ENCODE peak calls at places on chromosome 11, in eight cellular contexts. One of them, this sample, is unnamed.

GRCh38 chr11:11842426-11843008 is 745 bp downstream of the USP47 start:
- DNase-seq in posterior cingulate gyrus: peak
- DNase-seq in Daoy: peak
- DNase-seq in NCI-H510A treated with DMSO at 0.1 percent for 48 hours: peak
- DNase-seq in endodermal cell: no peak
- DNase-seq in amniotic stem cell: peak
- DNase-seq in stimulated activated CD4-positive, alpha-beta T cell treated with anti-CD3 and anti-CD28 coated beads, Interleukin-2, amount 100 ng/mL, for 48 hours: peak
- DNase-seq in activated T-helper 1 cell treated with Interleukin-2 at 50 U/mL for 16 hours: peak
- DNase-seq in this sample: peak

GRCh38 chr11:76663912-76664440 is 6.6 kb downstream of the LRRC32 start:
- DNase-seq in posterior cingulate gyrus: no peak
- DNase-seq in Daoy: no peak
- DNase-seq in NCI-H510A treated with DMSO at 0.1 percent for 48 hours: no peak
- DNase-seq in endodermal cell: peak
- DNase-seq in amniotic stem cell: no peak
- DNase-seq in stimulated activated CD4-positive, alpha-beta T cell treated with anti-CD3 and anti-CD28 coated beads, Interleukin-2, amount 100 ng/mL, for 48 hours: no peak
- DNase-seq in activated T-helper 1 cell treated with Interleukin-2 at 50 U/mL for 16 hours: no peak
- DNase-seq in this sample: no peak

GRCh38 chr11:48669146-48669545 is 180.6 kb downstream of the OR4A47 start:
- DNase-seq in posterior cingulate gyrus: no peak
- DNase-seq in Daoy: no peak
- DNase-seq in NCI-H510A treated with DMSO at 0.1 percent for 48 hours: no peak
- DNase-seq in endodermal cell: no peak
- DNase-seq in amniotic stem cell: no peak
- DNase-seq in stimulated activated CD4-positive, alpha-beta T cell treated with anti-CD3 and anti-CD28 coated beads, Interleukin-2, amount 100 ng/mL, for 48 hours: no peak
- DNase-seq in activated T-helper 1 cell treated with Interleukin-2 at 50 U/mL for 16 hours: no peak
- DNase-seq in this sample: no peak

GRCh38 chr11:86292912-86293606 is 9.0 kb upstream of the HIKESHI start:
- DNase-seq in posterior cingulate gyrus: no peak
- DNase-seq in Daoy: no peak
- DNase-seq in NCI-H510A treated with DMSO at 0.1 percent for 48 hours: no peak
- DNase-seq in endodermal cell: no peak
- DNase-seq in amniotic stem cell: no peak
- DNase-seq in stimulated activated CD4-positive, alpha-beta T cell treated with anti-CD3 and anti-CD28 coated beads, Interleukin-2, amount 100 ng/mL, for 48 hours: no peak
- DNase-seq in activated T-helper 1 cell treated with Interleukin-2 at 50 U/mL for 16 hours: no peak
- DNase-seq in this sample: no peak

GRCh38 chr11:19117760-19118097 is 761 bp downstream of the ZDHHC13 start:
- DNase-seq in posterior cingulate gyrus: no peak
- DNase-seq in Daoy: no peak
- DNase-seq in NCI-H510A treated with DMSO at 0.1 percent for 48 hours: no peak
- DNase-seq in endodermal cell: no peak
- DNase-seq in amniotic stem cell: no peak
- DNase-seq in stimulated activated CD4-positive, alpha-beta T cell treated with anti-CD3 and anti-CD28 coated beads, Interleukin-2, amount 100 ng/mL, for 48 hours: no peak
- DNase-seq in activated T-helper 1 cell treated with Interleukin-2 at 50 U/mL for 16 hours: no peak
- DNase-seq in this sample: no peak

GRCh38 chr11:18727499-18728236 is 1.7 kb upstream of the IGSF22 start:
- DNase-seq in posterior cingulate gyrus: peak
- DNase-seq in Daoy: peak
- DNase-seq in NCI-H510A treated with DMSO at 0.1 percent for 48 hours: peak
- DNase-seq in endodermal cell: peak
- DNase-seq in amniotic stem cell: no peak
- DNase-seq in stimulated activated CD4-positive, alpha-beta T cell treated with anti-CD3 and anti-CD28 coated beads, Interleukin-2, amount 100 ng/mL, for 48 hours: peak
- DNase-seq in activated T-helper 1 cell treated with Interleukin-2 at 50 U/mL for 16 hours: no peak
- DNase-seq in this sample: no peak

GRCh38 chr11:117814766-117815261 is 9.7 kb downstream of the FXYD2 start:
- DNase-seq in posterior cingulate gyrus: peak
- DNase-seq in Daoy: no peak
- DNase-seq in NCI-H510A treated with DMSO at 0.1 percent for 48 hours: peak
- DNase-seq in endodermal cell: peak
- DNase-seq in amniotic stem cell: no peak
- DNase-seq in stimulated activated CD4-positive, alpha-beta T cell treated with anti-CD3 and anti-CD28 coated beads, Interleukin-2, amount 100 ng/mL, for 48 hours: peak
- DNase-seq in activated T-helper 1 cell treated with Interleukin-2 at 50 U/mL for 16 hours: peak
- DNase-seq in this sample: peak

GRCh38 chr11:35997908-35998307 is 54.0 kb downstream of the LDLRAD3 start:
- DNase-seq in posterior cingulate gyrus: no peak
- DNase-seq in Daoy: no peak
- DNase-seq in NCI-H510A treated with DMSO at 0.1 percent for 48 hours: no peak
- DNase-seq in endodermal cell: no peak
- DNase-seq in amniotic stem cell: no peak
- DNase-seq in stimulated activated CD4-positive, alpha-beta T cell treated with anti-CD3 and anti-CD28 coated beads, Interleukin-2, amount 100 ng/mL, for 48 hours: no peak
- DNase-seq in activated T-helper 1 cell treated with Interleukin-2 at 50 U/mL for 16 hours: no peak
- DNase-seq in this sample: no peak

GRCh38 chr11:123573291-123573690 is 81.1 kb downstream of the SCN3B start:
- DNase-seq in posterior cingulate gyrus: no peak
- DNase-seq in Daoy: no peak
- DNase-seq in NCI-H510A treated with DMSO at 0.1 percent for 48 hours: no peak
- DNase-seq in endodermal cell: no peak
- DNase-seq in amniotic stem cell: no peak
- DNase-seq in stimulated activated CD4-positive, alpha-beta T cell treated with anti-CD3 and anti-CD28 coated beads, Interleukin-2, amount 100 ng/mL, for 48 hours: no peak
- DNase-seq in activated T-helper 1 cell treated with Interleukin-2 at 50 U/mL for 16 hours: no peak
- DNase-seq in this sample: no peak